ENCODE peak calls at places on chromosomes 7 and 10, in five cellular contexts. One of them, this sample, is unnamed.

GRCh38 chr10:75875740-75876139 is 444.3 kb downstream of the LRMDA start:
- DNase-seq in GM23248: no peak
- DNase-seq in adrenal gland: no peak
- DNase-seq in GM23338: no peak
- DNase-seq in left ventricle myocardium inferior: no peak
- DNase-seq in this sample: no peak

GRCh38 chr10:124336186-124336585 is 82.5 kb downstream of the OAT start:
- DNase-seq in GM23248: no peak
- DNase-seq in adrenal gland: no peak
- DNase-seq in GM23338: no peak
- DNase-seq in left ventricle myocardium inferior: no peak
- DNase-seq in this sample: no peak

GRCh38 chr10:14879801-14880193 is 1.1 kb downstream of the SUV39H2 start:
- DNase-seq in GM23248: no peak
- DNase-seq in adrenal gland: no peak
- DNase-seq in GM23338: peak; percentile 8
- DNase-seq in left ventricle myocardium inferior: no peak
- DNase-seq in this sample: no peak

GRCh38 chr7:28596245-28596935 is 184.1 kb downstream of the CREB5 start:
- DNase-seq in GM23248: peak; percentile 83
- DNase-seq in adrenal gland: no peak
- DNase-seq in GM23338: no peak
- DNase-seq in left ventricle myocardium inferior: no peak
- DNase-seq in this sample: no peak

GRCh38 chr7:20227291-20227795 is 10.2 kb upstream of the MACC1 start:
- DNase-seq in GM23248: peak; percentile 52
- DNase-seq in adrenal gland: no peak
- DNase-seq in GM23338: no peak
- DNase-seq in left ventricle myocardium inferior: no peak
- DNase-seq in this sample: no peak

GRCh38 chr10:129870926-129871660 is 93.0 kb downstream of the EBF3 start:
- DNase-seq in GM23248: peak; percentile 60
- DNase-seq in adrenal gland: no peak
- DNase-seq in GM23338: no peak
- DNase-seq in left ventricle myocardium inferior: no peak
- DNase-seq in this sample: no peak

GRCh38 chr7:127791790-127792189 is 139.8 kb downstream of the SND1 start:
- DNase-seq in GM23248: peak; percentile 75
- DNase-seq in adrenal gland: no peak
- DNase-seq in GM23338: no peak
- DNase-seq in left ventricle myocardium inferior: no peak
- DNase-seq in this sample: no peak

GRCh38 chr7:66549466-66549865 is 79.2 kb upstream of the KCTD7 start:
- DNase-seq in GM23248: no peak
- DNase-seq in adrenal gland: no peak
- DNase-seq in GM23338: no peak
- DNase-seq in left ventricle myocardium inferior: no peak
- DNase-seq in this sample: no peak

GRCh38 chr10:45809829-45810228 is 37.5 kb downstream of the AGAP4 start:
- DNase-seq in GM23248: no peak
- DNase-seq in adrenal gland: no peak
- DNase-seq in GM23338: peak; percentile 21
- DNase-seq in left ventricle myocardium inferior: no peak
- DNase-seq in this sample: no peak

GRCh38 chr7:122686360-122686878 is 12.5 kb downstream of the RNF133 start:
- DNase-seq in GM23248: no peak
- DNase-seq in adrenal gland: no peak
- DNase-seq in GM23338: peak; percentile 78
- DNase-seq in left ventricle myocardium inferior: no peak
- DNase-seq in this sample: no peak

GRCh38 chr7:51297986-51298385 is 18.6 kb downstream of the COBL start:
- DNase-seq in GM23248: no peak
- DNase-seq in adrenal gland: no peak
- DNase-seq in GM23338: no peak
- DNase-seq in left ventricle myocardium inferior: no peak
- DNase-seq in this sample: no peak

GRCh38 chr7:47582748-47583740 is 1.1 kb upstream of the TNS3 start:
- DNase-seq in GM23248: peak; percentile 35
- DNase-seq in adrenal gland: peak; percentile 24
- DNase-seq in GM23338: no peak
- DNase-seq in left ventricle myocardium inferior: no peak
- DNase-seq in this sample: no peak

GRCh38 chr7:51589111-51589510 is 272.5 kb upstream of the COBL start:
- DNase-seq in GM23248: no peak
- DNase-seq in adrenal gland: no peak
- DNase-seq in GM23338: no peak
- DNase-seq in left ventricle myocardium inferior: no peak
- DNase-seq in this sample: no peak

GRCh38 chr10:6578221-6579192 is 1.6 kb downstream of the PRKCQ start:
- DNase-seq in GM23248: no peak
- DNase-seq in adrenal gland: no peak
- DNase-seq in GM23338: no peak
- DNase-seq in left ventricle myocardium inferior: no peak
- DNase-seq in this sample: no peak

GRCh38 chr7:108136191-108136581 is 6.0 kb upstream of the LAMB4 start:
- DNase-seq in GM23248: no peak
- DNase-seq in adrenal gland: no peak
- DNase-seq in GM23338: no peak
- DNase-seq in left ventricle myocardium inferior: no peak
- DNase-seq in this sample: no peak

GRCh38 chr10:34290412-34291082 is 524.5 kb downstream of the PARD3 start:
- DNase-seq in GM23248: peak; percentile 61
- DNase-seq in adrenal gland: peak; percentile 68
- DNase-seq in GM23338: no peak
- DNase-seq in left ventricle myocardium inferior: no peak
- DNase-seq in this sample: no peak

GRCh38 chr7:69739182-69739581 is 140.9 kb downstream of the AUTS2 start:
- DNase-seq in GM23248: no peak
- DNase-seq in adrenal gland: no peak
- DNase-seq in GM23338: no peak
- DNase-seq in left ventricle myocardium inferior: no peak
- DNase-seq in this sample: no peak

GRCh38 chr10:42790835-42791234 is 8.2 kb downstream of the BMS1 start:
- DNase-seq in GM23248: peak; percentile 27
- DNase-seq in adrenal gland: no peak
- DNase-seq in GM23338: no peak
- DNase-seq in left ventricle myocardium inferior: no peak
- DNase-seq in this sample: no peak

GRCh38 chr7:51316262-51316665 is 345 bp downstream of the COBL start:
- DNase-seq in GM23248: peak; percentile 9
- DNase-seq in adrenal gland: no peak
- DNase-seq in GM23338: peak; percentile 65
- DNase-seq in left ventricle myocardium inferior: peak; percentile 28
- DNase-seq in this sample: no peak

GRCh38 chr7:47392241-47392759 is 189.6 kb downstream of the TNS3 start:
- DNase-seq in GM23248: peak; percentile 79
- DNase-seq in adrenal gland: peak; percentile 91
- DNase-seq in GM23338: no peak
- DNase-seq in left ventricle myocardium inferior: peak; percentile 80
- DNase-seq in this sample: peak; percentile 39

DNA sequence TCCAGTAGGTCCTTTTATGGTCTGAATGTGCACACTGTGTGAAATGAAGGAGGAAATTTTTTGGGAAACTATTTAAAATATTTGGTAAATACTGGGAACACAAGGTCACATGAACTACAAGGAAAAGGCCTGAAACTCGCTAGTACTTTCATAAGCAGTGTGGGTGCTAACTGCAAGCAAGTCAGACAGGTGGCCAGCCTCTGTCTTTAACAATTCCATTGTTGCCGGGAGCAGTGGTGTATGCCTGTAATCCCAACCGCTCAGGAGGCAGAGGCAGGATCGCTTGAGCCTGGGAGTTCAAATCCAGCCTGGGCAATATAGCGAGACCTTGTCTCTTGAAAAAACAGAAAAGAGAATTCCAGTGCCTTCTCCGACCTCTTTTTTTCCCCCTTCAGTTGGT is 37.5 kb downstream of the SMURF1 start:
- DNase-seq in GM23248: no peak
- DNase-seq in adrenal gland: no peak
- DNase-seq in GM23338: peak; percentile 59
- DNase-seq in left ventricle myocardium inferior: no peak
- DNase-seq in this sample: no peak
- H3K27ac ChIP-seq in GM23248: no peak overlapping the region
- H3K27ac ChIP-seq in adrenal gland: peak overlapping the region; percentile 18
- H3K27ac ChIP-seq in GM23338: peak overlapping the region; percentile 35
- H3K27ac ChIP-seq in left ventricle myocardium inferior: no peak overlapping the region
- H3K27ac ChIP-seq in this sample: peak overlapping the region; percentile 50

GRCh38 chr10:49760789-49761188 is 1.3 kb downstream of the OGDHL start:
- DNase-seq in GM23248: no peak
- DNase-seq in adrenal gland: no peak
- DNase-seq in GM23338: no peak
- DNase-seq in left ventricle myocardium inferior: no peak
- DNase-seq in this sample: no peak
- H3K27ac ChIP-seq in GM23248: no peak overlapping the region
- H3K27ac ChIP-seq in adrenal gland: no peak overlapping the region
- H3K27ac ChIP-seq in GM23338: no peak overlapping the region
- H3K27ac ChIP-seq in left ventricle myocardium inferior: no peak overlapping the region
- H3K27ac ChIP-seq in this sample: no peak overlapping the region

GRCh38 chr7:45670717-45671116 is 96.5 kb downstream of the ADCY1 start:
- DNase-seq in GM23248: no peak
- DNase-seq in adrenal gland: no peak
- DNase-seq in GM23338: no peak
- DNase-seq in left ventricle myocardium inferior: no peak
- DNase-seq in this sample: no peak
- H3K27ac ChIP-seq in GM23248: no peak overlapping the region
- H3K27ac ChIP-seq in adrenal gland: no peak overlapping the region
- H3K27ac ChIP-seq in GM23338: no peak overlapping the region
- H3K27ac ChIP-seq in left ventricle myocardium inferior: no peak overlapping the region
- H3K27ac ChIP-seq in this sample: no peak overlapping the region

DNA sequence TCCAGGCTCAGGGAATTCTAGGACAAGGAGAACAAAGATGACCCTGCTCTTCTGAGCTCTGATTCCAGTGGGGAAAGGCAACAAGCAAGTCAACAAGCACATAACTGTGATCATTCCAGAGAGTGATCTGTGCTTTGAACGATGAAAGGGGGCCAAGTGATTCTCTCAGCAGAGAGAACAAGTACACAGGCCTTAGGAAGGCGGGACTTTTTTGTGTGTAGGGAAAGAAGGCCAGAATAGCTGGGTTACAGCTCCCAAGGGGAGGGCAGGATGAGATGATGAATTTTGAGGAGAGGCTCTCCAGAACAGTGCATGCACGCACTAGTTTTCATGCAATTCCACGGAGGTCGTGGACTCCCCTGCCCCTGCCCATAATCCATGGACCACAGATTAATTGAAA is 565.2 kb downstream of the SDK1 start:
- DNase-seq in GM23248: no peak
- DNase-seq in adrenal gland: no peak
- DNase-seq in GM23338: no peak
- DNase-seq in left ventricle myocardium inferior: no peak
- DNase-seq in this sample: no peak
- H3K27ac ChIP-seq in GM23248: no peak overlapping the region
- H3K27ac ChIP-seq in adrenal gland: no peak overlapping the region
- H3K27ac ChIP-seq in GM23338: no peak overlapping the region
- H3K27ac ChIP-seq in left ventricle myocardium inferior: no peak overlapping the region
- H3K27ac ChIP-seq in this sample: no peak overlapping the region

DNA sequence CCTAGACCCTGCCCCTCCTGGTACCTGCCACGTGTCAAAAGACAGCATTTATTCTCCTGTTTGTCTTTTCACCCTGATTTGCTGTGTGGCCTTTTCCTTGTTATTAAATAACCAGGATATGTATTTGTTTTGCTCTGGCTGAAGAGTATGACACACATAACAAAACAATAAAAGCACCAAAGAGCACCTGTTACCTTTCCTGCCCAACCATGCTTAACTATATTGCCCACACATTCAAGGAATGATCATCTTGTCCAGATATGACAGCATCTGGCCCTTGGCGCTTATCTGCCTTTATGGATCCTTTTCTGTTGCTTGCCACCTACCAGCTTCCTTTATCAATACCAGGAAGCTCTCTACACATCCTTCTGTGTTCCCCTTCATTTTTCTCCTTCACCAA is 357.7 kb downstream of the FGFR2 start:
- DNase-seq in GM23248: no peak
- DNase-seq in adrenal gland: no peak
- DNase-seq in GM23338: no peak
- DNase-seq in left ventricle myocardium inferior: no peak
- DNase-seq in this sample: no peak
- H3K27ac ChIP-seq in GM23248: no peak overlapping the region
- H3K27ac ChIP-seq in adrenal gland: no peak overlapping the region
- H3K27ac ChIP-seq in GM23338: no peak overlapping the region
- H3K27ac ChIP-seq in left ventricle myocardium inferior: no peak overlapping the region
- H3K27ac ChIP-seq in this sample: no peak overlapping the region

GRCh38 chr10:1706711-1707110 is 30.6 kb downstream of the ADARB2 start:
- DNase-seq in GM23248: no peak
- DNase-seq in adrenal gland: no peak
- DNase-seq in GM23338: no peak
- DNase-seq in left ventricle myocardium inferior: no peak
- DNase-seq in this sample: no peak
- H3K27ac ChIP-seq in GM23248: no peak overlapping the region
- H3K27ac ChIP-seq in adrenal gland: no peak overlapping the region
- H3K27ac ChIP-seq in GM23338: no peak overlapping the region
- H3K27ac ChIP-seq in left ventricle myocardium inferior: no peak overlapping the region
- H3K27ac ChIP-seq in this sample: no peak overlapping the region

GRCh38 chr7:139650429-139651100 is 127.1 kb downstream of the CLEC2L start:
- DNase-seq in GM23248: no peak
- DNase-seq in adrenal gland: no peak
- DNase-seq in GM23338: no peak
- DNase-seq in left ventricle myocardium inferior: peak; percentile 42
- DNase-seq in this sample: no peak

GRCh38 chr7:139648617-139648932 is 125.1 kb downstream of the CLEC2L start:
- DNase-seq in GM23248: no peak
- DNase-seq in adrenal gland: no peak
- DNase-seq in GM23338: peak; percentile 31
- DNase-seq in left ventricle myocardium inferior: no peak
- DNase-seq in this sample: no peak

GRCh38 chr7:139647812-139648616 is 124.5 kb downstream of the CLEC2L start:
- DNase-seq in GM23248: peak; percentile 14
- DNase-seq in adrenal gland: no peak
- DNase-seq in GM23338: peak; percentile 27
- DNase-seq in left ventricle myocardium inferior: no peak
- DNase-seq in this sample: no peak

GRCh38 chr7:139647085-139647484 is 123.6 kb downstream of the CLEC2L start:
- DNase-seq in GM23248: no peak
- DNase-seq in adrenal gland: no peak
- DNase-seq in GM23338: no peak
- DNase-seq in left ventricle myocardium inferior: no peak
- DNase-seq in this sample: no peak

GRCh38 chr7:139648941-139649425 is 125.5 kb downstream of the CLEC2L start:
- DNase-seq in GM23248: no peak
- DNase-seq in adrenal gland: no peak
- DNase-seq in GM23338: no peak
- DNase-seq in left ventricle myocardium inferior: peak; percentile 29
- DNase-seq in this sample: no peak
- H3K27ac ChIP-seq in GM23248: no peak overlapping the region
- H3K27ac ChIP-seq in adrenal gland: no peak overlapping the region
- H3K27ac ChIP-seq in GM23338: no peak overlapping the region
- H3K27ac ChIP-seq in left ventricle myocardium inferior: peak overlapping the region; percentile 83
- H3K27ac ChIP-seq in this sample: peak overlapping the region; percentile 77

GRCh38 chr10:122013311-122013780 is 24.4 kb downstream of the TACC2 start:
- DNase-seq in GM23248: no peak
- DNase-seq in adrenal gland: no peak
- DNase-seq in GM23338: no peak
- DNase-seq in left ventricle myocardium inferior: no peak
- DNase-seq in this sample: no peak
- H3K27ac ChIP-seq in GM23248: no peak overlapping the region
- H3K27ac ChIP-seq in adrenal gland: no peak overlapping the region
- H3K27ac ChIP-seq in GM23338: no peak overlapping the region
- H3K27ac ChIP-seq in left ventricle myocardium inferior: peak overlapping the region; percentile 88
- H3K27ac ChIP-seq in this sample: no peak overlapping the region

GRCh38 chr7:17307558-17307957 is 9.1 kb downstream of the AHR start:
- DNase-seq in GM23248: peak; percentile 50
- DNase-seq in adrenal gland: no peak
- DNase-seq in GM23338: no peak
- DNase-seq in left ventricle myocardium inferior: no peak
- DNase-seq in this sample: no peak
- H3K27ac ChIP-seq in GM23248: peak overlapping the region; percentile 62
- H3K27ac ChIP-seq in adrenal gland: peak overlapping the region; percentile 14
- H3K27ac ChIP-seq in GM23338: no peak overlapping the region
- H3K27ac ChIP-seq in left ventricle myocardium inferior: peak overlapping the region; percentile 97
- H3K27ac ChIP-seq in this sample: no peak overlapping the region

GRCh38 chr7:77458786-77459185 is 42.6 kb upstream of the GSAP start:
- DNase-seq in GM23248: peak; percentile 29
- DNase-seq in adrenal gland: no peak
- DNase-seq in GM23338: no peak
- DNase-seq in left ventricle myocardium inferior: no peak
- DNase-seq in this sample: no peak
- H3K27ac ChIP-seq in GM23248: no peak overlapping the region
- H3K27ac ChIP-seq in adrenal gland: no peak overlapping the region
- H3K27ac ChIP-seq in GM23338: no peak overlapping the region
- H3K27ac ChIP-seq in left ventricle myocardium inferior: no peak overlapping the region
- H3K27ac ChIP-seq in this sample: no peak overlapping the region